ENCODE peak calls at places on chromosomes 5 and 9, in four cellular contexts. G is CD8-positive, alpha-beta T cell; B is psoas muscle; M is lower leg skin. Z is an unnamed sample.

GRCh38 chr9:34197756-34198711 is 19.2 kb downstream of the UBAP1 start:
- DNase-seq in B (no peak), M (no peak), G (no peak), Z (no peak)

GRCh38 chr9:72149231-72149975 is at the start of gene GDA:
- DNase-seq in G (no peak), B (no peak), M (no peak), Z (no peak)

GRCh38 chr5:81965510-81965909 is 6.3 kb upstream of the ATG10 start:
- DNase-seq in M (no peak), B (no peak), G (no peak), Z (no peak)

GRCh38 chr5:8258808-8259207 is 389.9 kb downstream of the MTRR start:
- DNase-seq in M (no peak), G (no peak), B (no peak), Z (no peak)

GRCh38 chr5:122492675-122493074 is 180.6 kb downstream of the SNCAIP start:
- DNase-seq in G (no peak), M (no peak), B (no peak), Z (no peak)

GRCh38 chr9:28163619-28164018 is 590.3 kb upstream of the C9orf72 start:
- DNase-seq in B (no peak), G (no peak), M (no peak), Z (no peak)

GRCh38 chr5:35908266-35908665 is 30.2 kb downstream of the CAPSL start:
- DNase-seq in B (no peak), G (no peak), M (no peak), Z (no peak)

GRCh38 chr5:56172225-56172624 is 60.9 kb downstream of the ANKRD55 start:
- DNase-seq in M (no peak), G (no peak), B (no peak), Z (no peak)

GRCh38 chr9:114281421-114282103 is 41.3 kb upstream of the ORM1 start:
- DNase-seq in M (no peak), B (peak), G (no peak), Z (no peak)

GRCh38 chr5:24141046-24141445 is 503.7 kb downstream of the CDH10 start:
- DNase-seq in M (no peak), B (no peak), G (no peak), Z (no peak)

GRCh38 chr9:77848897-77849296 is 182.7 kb downstream of the GNAQ start:
- DNase-seq in M (peak), B (peak), G (no peak), Z (peak)

GRCh38 chr5:20229286-20230005 is 241.4 kb upstream of the CDH18 start:
- DNase-seq in G (no peak), B (no peak), M (no peak), Z (no peak)

GRCh38 chr5:20230010-20230409 is 242.0 kb upstream of the CDH18 start:
- DNase-seq in B (no peak), G (no peak), M (no peak), Z (no peak)

GRCh38 chr5:20231040-20231439 is 243.0 kb upstream of the CDH18 start:
- DNase-seq in G (no peak), B (no peak), M (no peak), Z (no peak)
- TF ChIP-seq CTCF in G (no peak), B (no peak), M (no peak), Z (no peak)

GRCh38 chr5:129460951-129461815 is 1.1 kb downstream of the ADAMTS19 start:
- DNase-seq in M (no peak), B (peak), G (no peak), Z (no peak)
- TF ChIP-seq CTCF in M (no peak), B (peak), G (no peak), Z (no peak)

GRCh38 chr5:140147460-140147859 is 21.7 kb downstream of the IGIP start:
- DNase-seq in G (no peak), M (no peak), B (no peak), Z (no peak)

GRCh38 chr5:140145818-140146522 is 20.2 kb downstream of the IGIP start:
- DNase-seq in G (no peak), B (peak), M (peak), Z (peak)

GRCh38 chr5:140150201-140150600 is 24.5 kb downstream of the IGIP start:
- DNase-seq in G (no peak), B (no peak), M (no peak), Z (no peak)

GRCh38 chr5:140146523-140146842 is 20.7 kb downstream of the IGIP start:
- DNase-seq in M (no peak), G (no peak), B (no peak), Z (no peak)

DNA sequence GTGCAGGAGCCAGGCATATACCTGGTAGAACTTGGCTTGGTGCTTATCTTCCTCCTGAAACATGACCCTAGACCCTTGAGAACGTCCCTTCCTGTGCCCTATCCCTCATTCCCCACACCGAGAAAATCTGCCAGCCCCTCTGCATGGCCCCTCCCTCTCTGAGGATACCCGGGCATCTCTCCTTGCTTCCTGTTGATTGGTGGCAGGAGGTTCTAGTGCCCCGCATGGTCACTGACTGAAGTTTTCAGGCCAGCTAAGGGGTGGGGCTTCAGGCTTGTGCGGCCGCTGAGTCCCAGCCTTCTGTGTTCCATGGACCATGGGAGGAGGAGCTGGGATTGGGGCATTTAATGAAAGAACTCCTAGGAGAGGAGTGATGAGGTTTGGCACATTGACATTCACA is 22.8 kb downstream of the IGIP start:
- DNase-seq in M (no peak), B (no peak), G (no peak), Z (no peak)
- TF ChIP-seq CTCF in M (no peak), B (no peak), G (no peak), Z (no peak)

GRCh38 chr5:110329955-110330354 is 396.5 kb downstream of the TMEM232 start:
- DNase-seq in M (no peak), B (no peak), G (no peak), Z (no peak)

GRCh38 chr5:110338336-110339083 is 388.0 kb downstream of the TMEM232 start:
- DNase-seq in G (no peak), B (no peak), M (no peak), Z (no peak)

GRCh38 chr5:110335361-110336046 is 391.0 kb downstream of the TMEM232 start:
- DNase-seq in G (no peak), M (no peak), B (no peak), Z (no peak)

DNA sequence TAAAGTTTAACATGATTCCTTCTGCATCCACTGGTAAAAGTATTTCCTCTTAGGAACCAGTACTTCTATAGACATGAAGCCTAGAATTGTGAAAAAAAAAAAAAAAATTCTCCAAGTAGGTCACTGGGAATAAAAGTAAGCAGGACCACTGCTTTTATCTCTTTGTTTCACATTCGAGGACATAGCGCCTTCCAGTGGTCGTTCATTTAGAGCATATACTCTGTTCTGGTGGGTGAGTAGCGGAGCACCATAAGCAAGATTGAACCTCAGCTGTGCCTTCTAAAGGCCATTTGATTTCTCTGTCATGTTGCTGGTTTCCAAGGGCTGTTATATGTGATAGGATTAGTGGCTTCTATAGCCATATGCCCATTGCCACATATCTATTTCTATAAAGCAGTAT is 393.1 kb downstream of the TMEM232 start:
- DNase-seq in M (no peak), G (no peak), B (no peak), Z (no peak)
- TF ChIP-seq CTCF in M (no peak), G (no peak), B (no peak), Z (no peak)

Z was measured in CD14-positive monocyte.